ENCODE peak calls at places on chromosomes 5 and 9, in nine cellular contexts. J, Q, V, W, E, T, M, G and B are unnamed samples.

GRCh38 chr5:173665326-173665725 is 48.9 kb upstream of the BOD1 start:
- DNase-seq in J (no peak), Q (no peak), V (no peak), W (no peak), E (no peak), T (no peak), M (no peak), G (no peak), B (no peak)

GRCh38 chr9:35658894-35659220 is 765 bp downstream of the CCDC107 start:
- DNase-seq in J (no peak), Q (no peak), V (no peak), W (peak), E (no peak), T (peak), M (peak), G (no peak), B (peak)

GRCh38 chr9:82532504-82532903 is 530.4 kb downstream of the RASEF start:
- DNase-seq in J (no peak), Q (no peak), V (no peak), W (peak), E (no peak), T (no peak), M (peak), G (no peak), B (no peak)

GRCh38 chr9:99366601-99367000 is 144.5 kb downstream of the SEC61B start:
- DNase-seq in J (no peak), Q (no peak), V (no peak), W (peak), E (no peak), T (no peak), M (no peak), G (no peak), B (no peak)

GRCh38 chr5:177388521-177389052 is 4.4 kb downstream of the SLC34A1 start:
- DNase-seq in J (no peak), Q (no peak), V (no peak), W (no peak), E (no peak), T (no peak), M (no peak), G (no peak), B (no peak)

GRCh38 chr9:87859786-87860185 is 22.9 kb upstream of the SPATA31E1 start:
- DNase-seq in J (no peak), Q (no peak), V (no peak), W (no peak), E (no peak), T (no peak), M (no peak), G (no peak), B (no peak)

GRCh38 chr5:6675784-6676499 is 37.3 kb upstream of the TENT4A start:
- DNase-seq in J (no peak), Q (no peak), V (no peak), W (no peak), E (no peak), T (no peak), M (no peak), G (no peak), B (no peak)

GRCh38 chr5:120538644-120539043 is 74.5 kb downstream of the PRR16 start:
- DNase-seq in J (no peak), Q (no peak), V (no peak), W (peak), E (no peak), T (no peak), M (no peak), G (no peak), B (peak)

GRCh38 chr5:79544136-79544535 is 30.2 kb upstream of the HOMER1 start:
- DNase-seq in J (no peak), Q (no peak), V (peak), W (no peak), E (no peak), T (no peak), M (no peak), G (no peak), B (no peak)